ENCODE peak calls at places on chromosomes 5 and 9, in six cellular contexts. One of them, this sample, is unnamed.
A peak's percentile ranks its signal among the peaks of the same experiment; 100 is the strongest.

GRCh38 chr9:80501635-80502034 is 929.9 kb downstream of the TLE4 start:
- DNase-seq in body of pancreas: no peak
- DNase-seq in HCT116: no peak
- DNase-seq in spleen: no peak
- DNase-seq in CD8-positive, alpha-beta T cell: no peak
- DNase-seq in PC-9: no peak
- DNase-seq in this sample: no peak

GRCh38 chr5:74262810-74263209 is 377.7 kb downstream of the ENC1 start:
- DNase-seq in body of pancreas: no peak
- DNase-seq in CD8-positive, alpha-beta T cell: no peak
- DNase-seq in PC-9: no peak
- DNase-seq in spleen: no peak
- DNase-seq in HCT116: no peak
- DNase-seq in this sample: no peak

GRCh38 chr5:107365355-107366109 is 305.2 kb downstream of the EFNA5 start:
- DNase-seq in body of pancreas: no peak
- DNase-seq in spleen: no peak
- DNase-seq in PC-9: no peak
- DNase-seq in HCT116: no peak
- DNase-seq in CD8-positive, alpha-beta T cell: no peak
- DNase-seq in this sample: no peak

GRCh38 chr5:174532453-174533126 is 191.8 kb upstream of the MSX2 start:
- DNase-seq in HCT116: peak; percentile 91
- DNase-seq in CD8-positive, alpha-beta T cell: no peak
- DNase-seq in PC-9: peak; percentile 84
- DNase-seq in body of pancreas: peak; percentile 58
- DNase-seq in spleen: no peak
- DNase-seq in this sample: peak; percentile 23

GRCh38 chr5:169416583-169417196 is 115.8 kb upstream of the SLIT3 start:
- DNase-seq in PC-9: no peak
- DNase-seq in HCT116: no peak
- DNase-seq in body of pancreas: peak; percentile 31
- DNase-seq in CD8-positive, alpha-beta T cell: no peak
- DNase-seq in spleen: no peak
- DNase-seq in this sample: peak; percentile 32

GRCh38 chr9:123105490-123105889 is 72.0 kb downstream of the GPR21 start:
- DNase-seq in body of pancreas: no peak
- DNase-seq in PC-9: no peak
- DNase-seq in spleen: no peak
- DNase-seq in CD8-positive, alpha-beta T cell: no peak
- DNase-seq in HCT116: no peak
- DNase-seq in this sample: no peak

GRCh38 chr5:127758884-127759283 is 55.7 kb downstream of the CCDC192 start:
- DNase-seq in CD8-positive, alpha-beta T cell: no peak
- DNase-seq in spleen: no peak
- DNase-seq in PC-9: no peak
- DNase-seq in HCT116: no peak
- DNase-seq in body of pancreas: no peak
- DNase-seq in this sample: no peak

GRCh38 chr5:58940446-58940845 is 357.6 kb downstream of the RAB3C start:
- DNase-seq in body of pancreas: peak; percentile 23
- DNase-seq in PC-9: no peak
- DNase-seq in HCT116: no peak
- DNase-seq in CD8-positive, alpha-beta T cell: no peak
- DNase-seq in spleen: no peak
- DNase-seq in this sample: no peak

GRCh38 chr9:137464291-137464999 is 5.3 kb upstream of the NSMF start:
- DNase-seq in HCT116: no peak
- DNase-seq in CD8-positive, alpha-beta T cell: no peak
- DNase-seq in body of pancreas: no peak
- DNase-seq in spleen: peak; percentile 77
- DNase-seq in PC-9: no peak
- DNase-seq in this sample: no peak

GRCh38 chr5:96468956-96469355 is 35.9 kb upstream of the PCSK1 start:
- DNase-seq in CD8-positive, alpha-beta T cell: no peak
- DNase-seq in body of pancreas: no peak
- DNase-seq in PC-9: no peak
- DNase-seq in HCT116: no peak
- DNase-seq in spleen: no peak
- DNase-seq in this sample: no peak

GRCh38 chr5:8457187-8458037 is 588.5 kb downstream of the MTRR start:
- DNase-seq in CD8-positive, alpha-beta T cell: peak; percentile 75
- DNase-seq in spleen: peak; percentile 92
- DNase-seq in PC-9: peak; percentile 100
- DNase-seq in body of pancreas: peak; percentile 92
- DNase-seq in HCT116: no peak
- DNase-seq in this sample: peak; percentile 85

GRCh38 chr5:175003531-175003930 is 279.1 kb downstream of the MSX2 start:
- DNase-seq in PC-9: no peak
- DNase-seq in HCT116: no peak
- DNase-seq in body of pancreas: no peak
- DNase-seq in spleen: no peak
- DNase-seq in CD8-positive, alpha-beta T cell: no peak
- DNase-seq in this sample: no peak

GRCh38 chr5:10825897-10826644 is 65.0 kb upstream of the DAP start:
- DNase-seq in HCT116: no peak
- DNase-seq in PC-9: no peak
- DNase-seq in spleen: no peak
- DNase-seq in body of pancreas: no peak
- DNase-seq in CD8-positive, alpha-beta T cell: no peak
- DNase-seq in this sample: no peak

GRCh38 chr9:112411626-112412027 is 31.7 kb downstream of the HSDL2 start:
- DNase-seq in body of pancreas: no peak
- DNase-seq in spleen: no peak
- DNase-seq in CD8-positive, alpha-beta T cell: no peak
- DNase-seq in PC-9: no peak
- DNase-seq in HCT116: no peak
- DNase-seq in this sample: no peak

GRCh38 chr5:14188778-14189177 is 45.6 kb downstream of the TRIO start:
- DNase-seq in HCT116: no peak
- DNase-seq in spleen: no peak
- DNase-seq in body of pancreas: no peak
- DNase-seq in CD8-positive, alpha-beta T cell: no peak
- DNase-seq in PC-9: no peak
- DNase-seq in this sample: no peak
- TF ChIP-seq CTCF in HCT116: no peak
- TF ChIP-seq CTCF in spleen: no peak
- TF ChIP-seq CTCF in body of pancreas: no peak
- TF ChIP-seq CTCF in CD8-positive, alpha-beta T cell: no peak
- TF ChIP-seq CTCF in PC-9: no peak
- TF ChIP-seq CTCF in this sample: no peak

DNA sequence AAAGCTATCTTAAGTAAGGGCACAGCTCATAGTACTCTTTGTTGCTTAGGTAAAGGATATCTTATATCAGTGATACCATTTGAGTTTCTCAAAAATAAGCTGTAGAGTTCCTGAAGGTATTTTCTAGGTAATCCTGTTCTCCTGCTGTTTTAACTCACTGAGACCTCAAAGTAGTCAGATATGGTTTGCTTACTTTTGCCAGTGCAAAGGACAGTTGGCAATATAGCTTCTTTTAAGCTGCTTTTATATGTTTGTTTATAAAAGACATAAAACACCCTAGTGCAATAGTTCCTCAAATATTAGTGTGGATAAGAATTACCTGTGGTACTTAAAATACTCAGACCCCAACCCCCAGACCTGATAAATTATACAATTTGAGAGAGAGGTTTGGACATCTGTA is 12.1 kb downstream of the NCBP1 start:
- DNase-seq in body of pancreas: no peak
- DNase-seq in CD8-positive, alpha-beta T cell: no peak
- DNase-seq in HCT116: no peak
- DNase-seq in spleen: no peak
- DNase-seq in PC-9: no peak
- DNase-seq in this sample: no peak
- H3K27me3 ChIP-seq in body of pancreas: no peaks in the 10 kb centered on the region
- H3K27me3 ChIP-seq in CD8-positive, alpha-beta T cell: no peaks in the 10 kb centered on the region
- H3K27me3 ChIP-seq in HCT116: no peaks in the 10 kb centered on the region
- H3K27me3 ChIP-seq in spleen: no peaks in the 10 kb centered on the region
- H3K27me3 ChIP-seq in PC-9: no peaks in the 10 kb centered on the region
- H3K27me3 ChIP-seq in this sample: no peaks in the 10 kb centered on the region

GRCh38 chr9:87950765-87951488 is 23.4 kb downstream of the CDK20 start:
- DNase-seq in PC-9: no peak
- DNase-seq in body of pancreas: no peak
- DNase-seq in CD8-positive, alpha-beta T cell: no peak
- DNase-seq in HCT116: peak; percentile 28
- DNase-seq in spleen: no peak
- DNase-seq in this sample: no peak

GRCh38 chr9:87957839-87958238 is 16.5 kb downstream of the CDK20 start:
- DNase-seq in body of pancreas: no peak
- DNase-seq in HCT116: no peak
- DNase-seq in PC-9: no peak
- DNase-seq in CD8-positive, alpha-beta T cell: no peak
- DNase-seq in spleen: no peak
- DNase-seq in this sample: no peak

GRCh38 chr9:87950296-87950695 is 24.0 kb downstream of the CDK20 start:
- DNase-seq in CD8-positive, alpha-beta T cell: no peak
- DNase-seq in spleen: no peak
- DNase-seq in PC-9: no peak
- DNase-seq in body of pancreas: no peak
- DNase-seq in HCT116: no peak
- DNase-seq in this sample: no peak

GRCh38 chr9:87958591-87958990 is 15.7 kb downstream of the CDK20 start:
- DNase-seq in CD8-positive, alpha-beta T cell: no peak
- DNase-seq in HCT116: no peak
- DNase-seq in body of pancreas: no peak
- DNase-seq in spleen: no peak
- DNase-seq in PC-9: no peak
- DNase-seq in this sample: no peak

DNA sequence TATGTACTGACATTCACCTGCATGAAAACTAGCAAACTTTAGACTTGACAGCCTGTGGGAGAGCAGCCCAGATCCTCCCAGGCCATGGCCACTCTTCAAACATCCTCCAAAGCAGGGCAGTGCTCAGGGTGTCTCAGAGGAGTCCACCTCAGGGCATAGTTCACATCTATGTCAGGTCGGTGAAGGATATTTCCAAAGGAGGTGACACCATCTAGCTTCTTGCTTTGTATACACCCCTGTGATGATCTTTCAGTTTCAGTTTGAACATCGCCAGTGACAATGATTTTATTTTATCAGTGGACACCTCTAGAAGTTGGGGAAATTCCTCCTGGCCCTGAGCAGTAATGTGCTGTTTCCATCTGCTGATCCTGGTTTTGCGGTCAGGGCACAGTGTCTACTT is 20.1 kb downstream of the CDK20 start:
- DNase-seq in CD8-positive, alpha-beta T cell: no peak
- DNase-seq in body of pancreas: no peak
- DNase-seq in HCT116: no peak
- DNase-seq in spleen: no peak
- DNase-seq in PC-9: no peak
- DNase-seq in this sample: no peak
- H3K36me3 ChIP-seq in CD8-positive, alpha-beta T cell: no peaks in the 10 kb centered on the region
- H3K36me3 ChIP-seq in body of pancreas: no peaks in the 10 kb centered on the region
- H3K36me3 ChIP-seq in HCT116: no peaks in the 10 kb centered on the region
- H3K36me3 ChIP-seq in spleen: no peaks in the 10 kb centered on the region
- H3K36me3 ChIP-seq in PC-9: no peaks in the 10 kb centered on the region
- H3K36me3 ChIP-seq in this sample: no peaks in the 10 kb centered on the region

DNA sequence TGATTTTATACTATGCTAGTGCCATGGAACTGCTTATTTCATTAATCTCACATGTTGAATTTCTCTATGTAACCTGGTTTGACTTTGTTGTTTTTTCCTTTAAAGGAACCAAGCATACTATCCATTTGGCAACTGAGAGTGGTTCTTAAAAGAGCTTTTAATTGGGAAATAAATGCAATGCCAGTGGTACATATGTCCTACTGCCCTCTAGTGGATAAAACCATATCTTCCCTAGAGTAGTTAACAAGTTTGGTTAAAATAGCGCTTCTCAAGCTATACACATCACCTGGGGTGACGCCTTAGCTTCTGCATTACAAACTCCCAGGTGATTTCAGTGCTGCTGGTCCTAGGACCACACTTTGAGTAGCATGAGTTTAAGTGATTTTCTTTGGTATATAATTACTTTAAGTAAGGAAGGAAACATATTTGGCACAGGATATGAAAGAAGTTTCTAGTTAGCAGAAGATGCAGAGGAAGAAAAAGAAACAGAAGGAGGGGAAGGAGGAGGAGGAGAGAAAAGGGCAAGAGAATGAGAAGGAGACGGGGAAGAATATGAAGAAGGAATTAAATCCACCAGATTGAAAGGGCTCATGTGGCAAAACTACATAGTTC is 56.8 kb downstream of the FGF10 start:
- DNase-seq in spleen: no peak
- DNase-seq in CD8-positive, alpha-beta T cell: no peak
- DNase-seq in HCT116: peak; percentile 39
- DNase-seq in PC-9: no peak
- DNase-seq in body of pancreas: no peak
- DNase-seq in this sample: no peak
- TF ChIP-seq CTCF in spleen: peak; percentile 20
- TF ChIP-seq CTCF in CD8-positive, alpha-beta T cell: no peak
- TF ChIP-seq CTCF in HCT116: peak; percentile 75
- TF ChIP-seq CTCF in PC-9: peak; percentile 90
- TF ChIP-seq CTCF in body of pancreas: peak; percentile 61
- TF ChIP-seq CTCF in this sample: peak; percentile 33

DNA sequence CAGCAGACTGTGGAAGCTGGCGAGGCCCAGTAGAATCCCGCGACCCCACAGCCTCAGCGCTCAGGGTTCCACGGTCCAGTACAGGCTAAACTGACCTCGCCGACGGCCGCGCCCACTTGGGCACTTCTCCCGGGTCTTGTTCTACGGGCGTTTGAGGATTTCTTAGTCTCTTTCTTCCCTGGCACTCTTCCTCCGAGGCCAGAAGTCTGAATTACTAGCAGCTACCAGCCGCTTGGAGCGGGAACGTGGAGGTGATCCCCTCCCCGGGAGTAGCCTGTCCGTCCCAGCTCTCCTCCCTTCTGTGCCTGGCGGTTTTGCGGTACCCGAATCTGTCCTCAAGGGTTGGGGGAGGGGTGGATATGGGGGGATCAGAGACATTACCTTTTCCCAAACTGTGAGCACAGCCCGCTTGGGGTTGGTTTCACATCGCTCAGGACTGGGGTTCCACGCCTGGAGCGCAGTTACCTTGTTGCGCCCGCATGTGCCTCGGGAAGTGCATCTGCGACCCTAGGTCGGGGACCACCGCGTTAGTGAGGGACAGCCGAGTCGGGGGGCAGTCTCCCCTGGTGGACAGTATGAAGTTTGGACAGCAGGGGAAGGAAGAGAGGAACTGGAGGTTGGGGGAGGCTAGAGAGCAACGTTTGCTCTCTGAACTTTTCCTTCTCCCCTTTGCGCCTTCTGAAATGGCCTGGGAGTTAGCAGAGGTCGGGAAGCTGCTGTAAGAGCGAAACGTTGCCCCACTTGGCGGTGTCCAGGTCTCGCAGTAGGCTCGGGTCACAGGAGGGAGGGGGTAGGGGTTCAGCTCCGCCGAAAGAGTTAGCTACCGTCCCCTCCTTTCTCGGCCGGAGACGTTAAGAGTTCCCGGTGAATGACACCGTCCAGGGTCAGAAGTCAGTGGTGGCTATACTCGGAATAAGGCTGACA is 190.8 kb downstream of the MEF2C start:
- DNase-seq in spleen: peak; percentile 62
- DNase-seq in PC-9: no peak
- DNase-seq in HCT116: no peak
- DNase-seq in CD8-positive, alpha-beta T cell: no peak
- DNase-seq in body of pancreas: no peak
- DNase-seq in this sample: no peak
- H3K27me3 ChIP-seq in spleen: peaks cover 24% of the 10 kb centered on the region
- H3K27me3 ChIP-seq in PC-9: no peaks in the 10 kb centered on the region
- H3K27me3 ChIP-seq in HCT116: no peaks in the 10 kb centered on the region
- H3K27me3 ChIP-seq in CD8-positive, alpha-beta T cell: peaks cover 46% of the 10 kb centered on the region
- H3K27me3 ChIP-seq in body of pancreas: peaks cover 74% of the 10 kb centered on the region
- H3K27me3 ChIP-seq in this sample: peaks cover 99% of the 10 kb centered on the region

GRCh38 chr5:171827162-171827561 is 41.5 kb downstream of the SMIM23 start:
- DNase-seq in body of pancreas: no peak
- DNase-seq in HCT116: no peak
- DNase-seq in CD8-positive, alpha-beta T cell: no peak
- DNase-seq in PC-9: no peak
- DNase-seq in spleen: peak; percentile 2
- DNase-seq in this sample: no peak
- H3K36me3 ChIP-seq in body of pancreas: no peaks in the 10 kb centered on the region
- H3K36me3 ChIP-seq in HCT116: no peaks in the 10 kb centered on the region
- H3K36me3 ChIP-seq in CD8-positive, alpha-beta T cell: no peaks in the 10 kb centered on the region
- H3K36me3 ChIP-seq in PC-9: no peaks in the 10 kb centered on the region
- H3K36me3 ChIP-seq in spleen: no peaks in the 10 kb centered on the region
- H3K36me3 ChIP-seq in this sample: no peaks in the 10 kb centered on the region

This sample was measured in tibial nerve.